ENCODE peak calls at places on chromosomes 1 and 21, in four cellular contexts. Y, A, W and F are unnamed samples.

GRCh38 chr1:226634156-226634588 is 85.6 kb downstream of the STUM start:
- DNase-seq in Y (peak), A (peak), W (peak), F (peak)

GRCh38 chr1:8543965-8544364 is 226.1 kb downstream of the SLC45A1 start:
- DNase-seq in Y (no peak), A (no peak), W (no peak), F (no peak)

GRCh38 chr1:37808369-37809319 is 636 bp upstream of the YRDC start:
- DNase-seq in Y (peak), A (peak), W (peak), F (peak)

GRCh38 chr1:201268604-201269151 is 14.6 kb upstream of the PKP1 start:
- DNase-seq in Y (no peak), A (peak), W (no peak), F (no peak)

GRCh38 chr1:183987593-183988318 is 49.8 kb downstream of the COLGALT2 start:
- DNase-seq in Y (no peak), A (no peak), W (no peak), F (no peak)

GRCh38 chr1:19250629-19251304 is 557 bp downstream of the EMC1 start:
- DNase-seq in Y (peak), A (no peak), W (peak), F (no peak)

GRCh38 chr21:25944672-25945213 is 210.0 kb downstream of the GABPA start:
- DNase-seq in Y (no peak), A (no peak), W (no peak), F (no peak)

GRCh38 chr1:210652329-210652954 is 323.7 kb downstream of the HHAT start:
- DNase-seq in Y (no peak), A (no peak), W (no peak), F (no peak)

GRCh38 chr1:6819641-6820040 is 34.4 kb downstream of the CAMTA1 start:
- DNase-seq in Y (no peak), A (no peak), W (no peak), F (no peak)

GRCh38 chr1:11952455-11953109 is 18.1 kb downstream of the PLOD1 start:
- DNase-seq in Y (no peak), A (no peak), W (no peak), F (no peak)

GRCh38 chr1:10694274-10694632 is 102.2 kb downstream of the CASZ1 start:
- DNase-seq in Y (peak), A (no peak), W (no peak), F (peak)

GRCh38 chr1:23062271-23062670 is 43.0 kb downstream of the KDM1A start:
- DNase-seq in Y (no peak), A (no peak), W (no peak), F (no peak)

GRCh38 chr1:230679131-230679530 is 34.8 kb downstream of the AGT start:
- DNase-seq in Y (no peak), A (no peak), W (no peak), F (no peak)

GRCh38 chr1:19799233-19799876 is 361 bp downstream of the TMCO4 start:
- DNase-seq in Y (peak), A (no peak), W (peak), F (no peak)

GRCh38 chr1:204207136-204207616 is 6.6 kb downstream of the GOLT1A start:
- DNase-seq in Y (peak), A (peak), W (peak), F (peak)

GRCh38 chr1:204205486-204205885 is 8.3 kb downstream of the GOLT1A start:
- DNase-seq in Y (no peak), A (no peak), W (no peak), F (no peak)

GRCh38 chr1:204203206-204203767 is 7.0 kb upstream of the KISS1 start:
- DNase-seq in Y (no peak), A (no peak), W (no peak), F (no peak)

GRCh38 chr1:204204944-204205343 is 8.7 kb upstream of the KISS1 start:
- DNase-seq in Y (no peak), A (no peak), W (no peak), F (no peak)

GRCh38 chr1:204206121-204206520 is 7.7 kb downstream of the GOLT1A start:
- DNase-seq in Y (no peak), A (no peak), W (no peak), F (no peak)
- TF ChIP-seq CTCF in Y (no peak), A (no peak), W (no peak), F (no peak)

GRCh38 chr1:245085508-245086095 is 69.2 kb upstream of the KIF26B start:
- DNase-seq in Y (no peak), A (no peak), W (no peak), F (no peak)
- TF ChIP-seq CTCF in Y (no peak), A (no peak), W (no peak), F (no peak)

GRCh38 chr1:154446292-154446691 is 41.1 kb downstream of the IL6R start:
- DNase-seq in Y (no peak), A (no peak), W (no peak), F (no peak)
- TF ChIP-seq CTCF in Y (no peak), A (no peak), W (no peak), F (no peak)

DNA sequence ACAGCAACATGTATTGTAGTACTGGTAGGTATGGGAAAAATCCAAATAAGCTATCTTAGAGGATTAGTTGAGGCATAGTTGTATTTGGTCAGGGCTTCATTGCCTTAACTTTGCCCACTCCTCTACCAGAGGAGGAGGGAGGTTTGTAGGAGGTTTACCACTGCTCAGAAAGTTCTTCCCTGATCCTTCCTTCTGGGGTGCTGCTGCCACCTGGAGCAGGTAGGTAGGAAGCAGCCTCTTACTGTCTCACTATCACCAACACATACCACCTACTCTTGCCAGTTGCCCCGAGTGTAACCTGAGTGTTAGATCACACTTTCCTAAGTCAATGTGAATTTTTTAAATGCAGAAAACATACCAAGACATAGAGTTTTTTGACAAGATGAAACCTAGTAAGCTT is 24.1 kb upstream of the ZSWIM5 start:
- DNase-seq in Y (no peak), A (no peak), W (no peak), F (no peak)
- TF ChIP-seq CTCF in Y (no peak), A (no peak), W (no peak), F (no peak)

DNA sequence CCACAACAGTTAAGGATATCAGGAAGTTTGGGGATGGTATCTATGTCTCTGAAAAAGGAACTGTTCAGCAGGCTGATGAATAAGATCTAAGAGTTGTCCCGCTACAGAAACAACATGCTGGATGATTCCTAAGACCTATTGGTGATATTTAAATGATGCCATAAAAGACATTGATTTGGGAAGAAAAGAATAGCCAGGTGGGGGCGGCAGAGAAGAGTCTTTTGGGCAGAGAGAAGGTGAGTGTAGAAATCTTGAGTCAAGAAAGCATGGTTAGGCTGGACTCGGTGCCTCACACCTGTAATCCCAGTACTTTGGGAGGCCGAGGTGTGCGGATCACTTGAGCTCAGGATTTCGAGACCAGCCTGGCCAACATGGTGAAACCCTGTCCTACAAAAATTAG is 11.8 kb upstream of the TMEM201 start:
- DNase-seq in Y (no peak), A (no peak), W (no peak), F (no peak)
- TF ChIP-seq CTCF in Y (no peak), A (no peak), W (no peak), F (no peak)

GRCh38 chr1:45205000-45205909 is 1.1 kb downstream of the ZSWIM5 start:
- DNase-seq in Y (peak), A (peak), W (peak), F (peak)
- TF ChIP-seq CTCF in Y (no peak), A (no peak), W (no peak), F (no peak)

GRCh38 chr1:94541175-94542087 is at the start of gene F3:
- DNase-seq in Y (peak), A (peak), W (peak), F (peak)
- TF ChIP-seq CTCF in Y (no peak), A (no peak), W (no peak), F (no peak)

GRCh38 chr1:197541411-197541810 is 233.9 kb downstream of the DENND1B start:
- DNase-seq in Y (no peak), A (no peak), W (no peak), F (no peak)
- TF ChIP-seq CTCF in Y (no peak), A (no peak), W (no peak), F (no peak)

DNA sequence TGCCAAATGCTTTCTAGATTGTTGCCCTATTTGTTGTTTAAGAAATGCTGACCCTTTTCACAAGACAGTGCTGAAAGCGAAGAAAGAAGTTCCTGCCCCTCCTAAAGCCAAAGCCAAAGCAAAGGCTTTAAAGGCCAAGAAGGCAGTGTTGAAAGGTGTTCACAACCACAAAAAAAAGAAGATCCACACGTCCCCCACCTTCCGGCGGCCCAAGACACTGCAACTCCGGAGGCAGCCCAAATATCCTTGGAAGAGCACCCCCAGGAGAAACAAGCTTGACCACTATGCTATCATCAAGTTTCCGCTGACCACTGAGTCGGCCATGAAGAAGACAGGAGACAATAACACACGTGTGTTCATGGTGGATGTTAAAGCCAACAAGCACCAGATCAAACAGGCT is 55.7 kb downstream of the PSMG1 start:
- DNase-seq in Y (no peak), A (no peak), W (no peak), F (no peak)
- TF ChIP-seq CTCF in Y (no peak), A (no peak), W (no peak), F (no peak)